ENCODE peak calls at places on chromosomes 6 and 20, in six cellular contexts. C, M, T, E, U and J are unnamed samples.

GRCh38 chr20:15842872-15843271 is 730.4 kb downstream of the KIF16B start:
- DNase-seq in C (no peak), M (no peak), T (no peak), E (no peak), U (no peak), J (no peak)

GRCh38 chr6:111721677-111722219 is 116.1 kb upstream of the TRAF3IP2 start:
- DNase-seq in C (peak; percentile 73), M (no peak), T (no peak), E (peak; percentile 85), U (peak; percentile 91), J (peak; percentile 38)

GRCh38 chr6:87789198-87789899 is 87.3 kb upstream of the AKIRIN2 start:
- DNase-seq in C (peak; percentile 58), M (peak; percentile 18), T (no peak), E (peak; percentile 73), U (peak; percentile 85), J (peak; percentile 94)

GRCh38 chr6:141212296-141212695 is 920.4 kb upstream of the GJE1 start:
- DNase-seq in C (no peak), M (no peak), T (no peak), E (no peak), U (no peak), J (peak; percentile 37)

GRCh38 chr6:7088076-7088742 is 19.6 kb upstream of the RREB1 start:
- DNase-seq in C (no peak), M (no peak), T (no peak), E (no peak), U (no peak), J (no peak)

GRCh38 chr20:35151739-35152138 is 4.6 kb upstream of the EDEM2 start:
- DNase-seq in C (no peak), M (peak; percentile 56), T (no peak), E (no peak), U (peak; percentile 90), J (no peak)

GRCh38 chr20:48751871-48752270 is 75.9 kb downstream of the PREX1 start:
- DNase-seq in C (no peak), M (no peak), T (no peak), E (no peak), U (no peak), J (no peak)

GRCh38 chr20:50870572-50871161 is 60.6 kb downstream of the ADNP start:
- DNase-seq in C (peak; percentile 62), M (no peak), T (no peak), E (no peak), U (no peak), J (no peak)

GRCh38 chr6:144331610-144332009 is 46.5 kb downstream of the UTRN start:
- DNase-seq in C (peak; percentile 23), M (no peak), T (no peak), E (no peak), U (no peak), J (peak; percentile 53)

GRCh38 chr20:17624551-17625245 is 54.8 kb downstream of the DSTN start:
- DNase-seq in C (no peak), M (no peak), T (peak; percentile 79), E (no peak), U (no peak), J (no peak)

GRCh38 chr20:50320005-50320909 is 129.6 kb downstream of the CEBPB start:
- DNase-seq in C (no peak), M (no peak), T (no peak), E (no peak), U (no peak), J (no peak)

GRCh38 chr6:125952764-125953501 is 3.6 kb upstream of the HINT3 start:
- DNase-seq in C (peak; percentile 50), M (no peak), T (no peak), E (peak; percentile 47), U (peak; percentile 42), J (peak; percentile 44)

GRCh38 chr6:87664943-87665342 is 37.1 kb downstream of the AKIRIN2 start:
- DNase-seq in C (no peak), M (no peak), T (no peak), E (no peak), U (no peak), J (no peak)

GRCh38 chr6:126266664-126267063 is 73.3 kb upstream of the CENPW start:
- DNase-seq in C (no peak), M (no peak), T (no peak), E (no peak), U (no peak), J (no peak)

GRCh38 chr20:33900515-33901131 is 89.5 kb downstream of the CHMP4B start:
- DNase-seq in C (no peak), M (no peak), T (no peak), E (no peak), U (no peak), J (no peak)

GRCh38 chr20:33894798-33895197 is 83.7 kb downstream of the CHMP4B start:
- DNase-seq in C (no peak), M (no peak), T (no peak), E (peak; percentile 43), U (no peak), J (no peak)

GRCh38 chr20:33896509-33896908 is 85.4 kb downstream of the CHMP4B start:
- DNase-seq in C (peak; percentile 76), M (peak; percentile 8), T (no peak), E (peak; percentile 39), U (peak; percentile 16), J (no peak)

GRCh38 chr20:33899106-33899505 is 88.0 kb downstream of the CHMP4B start:
- DNase-seq in C (no peak), M (no peak), T (no peak), E (no peak), U (no peak), J (no peak)

DNA sequence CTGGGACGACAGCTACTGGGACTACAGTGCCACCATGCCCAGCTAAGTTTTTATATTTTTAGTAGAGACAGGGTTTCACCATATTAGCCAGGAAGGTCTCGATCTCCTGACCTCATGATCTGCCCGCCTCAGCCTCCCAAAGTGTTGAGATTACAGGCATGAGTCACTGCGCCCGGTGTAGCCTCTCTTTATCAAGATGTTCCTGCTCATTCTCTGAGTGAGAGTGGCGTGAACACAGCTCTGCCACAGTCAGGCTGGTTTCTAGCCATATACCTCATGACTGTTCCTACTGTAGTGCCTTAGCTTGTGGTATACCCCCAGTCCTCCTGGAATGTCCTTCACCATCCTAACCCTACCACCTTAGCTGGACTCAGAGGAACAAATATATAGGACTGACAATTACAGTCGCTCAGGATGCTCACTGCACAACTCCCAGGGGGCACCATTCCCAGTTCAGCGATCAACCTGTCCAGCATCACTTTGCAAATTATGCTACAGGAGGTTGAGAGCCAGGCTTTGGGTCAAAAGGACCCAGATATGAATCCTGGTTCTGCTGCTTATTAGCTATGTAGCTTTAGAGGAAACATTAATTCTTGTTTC is 86.3 kb downstream of the CHMP4B start:
- DNase-seq in C (no peak), M (no peak), T (no peak), E (no peak), U (no peak), J (no peak)
- TF ChIP-seq CTCF in C (no peak), M (no peak), T (no peak), E (no peak), U (no peak), J (no peak)

DNA sequence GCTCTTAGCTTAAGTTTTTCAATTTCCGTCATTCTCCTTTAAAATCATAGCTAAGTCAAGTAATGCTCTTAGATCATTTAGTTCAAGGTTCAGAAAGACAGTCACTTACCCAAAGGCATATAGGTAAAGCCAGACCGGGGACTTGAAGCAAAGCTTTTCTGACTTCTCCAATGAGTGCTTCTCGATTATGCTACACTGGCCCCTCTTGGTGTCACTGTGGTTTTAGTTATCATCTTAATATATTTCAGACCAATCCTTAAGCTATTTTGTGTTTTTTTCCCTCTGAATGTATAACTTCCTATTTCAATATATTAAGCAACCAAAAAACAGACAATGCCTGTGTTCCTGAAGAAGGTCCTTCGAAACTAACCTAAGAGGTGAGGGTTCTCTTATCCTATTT is 3.8 kb downstream of the PRDM1 start:
- DNase-seq in C (peak; percentile 73), M (no peak), T (no peak), E (peak; percentile 67), U (peak; percentile 72), J (no peak)
- H3K4me3 ChIP-seq in C (no peak overlapping the region), M (no peak overlapping the region), T (peak overlapping the region; percentile 55), E (no peak overlapping the region), U (peak overlapping the region; percentile 16), J (no peak overlapping the region)

DNA sequence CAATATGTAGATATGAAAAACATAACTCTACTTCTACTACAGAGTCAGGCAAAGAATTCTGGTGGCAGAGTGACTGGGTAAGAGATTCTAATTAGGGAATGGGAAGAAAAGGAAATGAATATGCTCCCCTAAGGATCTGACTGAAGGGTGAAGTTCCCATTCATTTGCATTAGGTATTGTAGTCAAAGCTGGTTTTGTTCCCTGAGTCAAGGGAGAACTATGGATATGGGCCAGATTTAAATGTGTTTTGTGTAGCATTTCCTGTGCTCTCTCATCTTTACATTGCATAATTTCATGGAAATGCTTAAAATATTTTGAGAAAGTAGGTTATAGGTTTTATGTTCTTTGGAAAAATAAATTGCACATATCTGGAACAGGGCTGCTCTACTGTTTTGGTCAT is 299.7 kb downstream of the BTBD3 start:
- DNase-seq in C (no peak), M (no peak), T (no peak), E (peak; percentile 15), U (peak; percentile 38), J (peak; percentile 32)
- TF ChIP-seq CTCF in C (no peak), M (no peak), T (no peak), E (no peak), U (no peak), J (no peak)

GRCh38 chr20:63697357-63697867 is 960 bp downstream of the TNFRSF6B start:
- DNase-seq in C (no peak), M (no peak), T (no peak), E (no peak), U (no peak), J (no peak)
- H3K4me3 ChIP-seq in C (peak overlapping the region; percentile 65), M (no peak overlapping the region), T (peak overlapping the region; percentile 47), E (peak overlapping the region; percentile 46), U (peak overlapping the region; percentile 39), J (no peak overlapping the region)

DNA sequence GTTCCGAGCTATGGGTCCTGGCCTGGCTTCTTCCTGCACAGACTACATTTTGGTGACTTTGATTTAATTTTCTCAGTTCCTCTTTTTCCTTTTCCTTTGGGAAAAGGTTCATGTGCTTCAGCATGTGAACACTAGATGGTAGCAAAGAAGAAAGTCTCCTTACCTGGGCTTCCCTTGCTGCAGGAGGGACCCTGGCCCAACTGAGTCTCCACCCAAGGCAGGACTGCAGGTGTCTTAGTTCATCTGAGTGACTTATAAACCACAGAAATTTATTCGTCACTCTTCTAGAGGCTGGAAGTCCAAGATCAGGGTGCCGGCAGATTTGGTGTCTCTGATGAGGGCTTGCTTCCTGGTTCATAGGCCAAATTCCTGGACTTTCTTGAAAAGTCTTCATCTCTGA is 163.2 kb downstream of the SYCP2 start:
- DNase-seq in C (no peak), M (no peak), T (no peak), E (no peak), U (no peak), J (no peak)
- TF ChIP-seq CTCF in C (no peak), M (no peak), T (no peak), E (no peak), U (no peak), J (peak; percentile 33)